ENCODE peak calls at places on chromosome X, in nine cellular contexts. S is ureter; G is choroid plexus epithelial cell; H is mesothelial cell of epicardium; T is activated effector memory CD4-positive, alpha-beta T cell treated with Interleukin-2 at 50 U/mL for 16 hours; Q is fibroblast of gingiva; E is GM23248; Z is naive B cell; I is ACHN. U is an unnamed sample.

GRCh38 chrX:43552703-43553102 is 103.4 kb upstream of the MAOA start:
- DNase-seq in S (no peak), G (no peak), H (no peak), T (no peak), Q (no peak), E (no peak), Z (no peak), I (no peak), U (no peak)

GRCh38 chrX:111041018-111041462 is 55.0 kb upstream of the PAK3 start:
- DNase-seq in S (no peak), G (peak), H (no peak), T (no peak), Q (peak), E (peak), Z (no peak), I (peak), U (no peak)

GRCh38 chrX:105462191-105462590 is 241.7 kb upstream of the TEX13A start:
- DNase-seq in S (no peak), G (peak), H (no peak), T (no peak), Q (no peak), E (no peak), Z (no peak), I (no peak), U (no peak)

GRCh38 chrX:104523858-104524257 is 42.1 kb upstream of the IL1RAPL2 start:
- DNase-seq in S (no peak), G (no peak), H (no peak), T (no peak), Q (no peak), E (no peak), Z (no peak), I (no peak), U (no peak)

GRCh38 chrX:132331532-132331931 is 112.3 kb upstream of the RAP2C start:
- DNase-seq in S (no peak), G (no peak), H (no peak), T (no peak), Q (no peak), E (no peak), Z (no peak), I (no peak), U (no peak)

GRCh38 chrX:129833153-129834004 is 10.3 kb downstream of the ZDHHC9 start:
- DNase-seq in S (no peak), G (peak), H (no peak), T (no peak), Q (peak), E (peak), Z (no peak), I (peak), U (no peak)

GRCh38 chrX:136767104-136767941 is 13.4 kb downstream of the ARHGEF6 start:
- DNase-seq in S (peak), G (peak), H (peak), T (peak), Q (peak), E (peak), Z (peak), I (peak), U (peak)

GRCh38 chrX:1165535-1166196 is 46.8 kb downstream of the CRLF2 start:
- DNase-seq in S (no peak), G (peak), H (no peak), T (no peak), Q (no peak), E (peak), Z (peak), I (no peak), U (no peak)